ENCODE peak calls at places on chromosome 11, in seven cellular contexts. One of them, this sample, is unnamed. For H3K4me1 and H3K9me3, the result is how much of the 10 kb centered on the place peaks cover.

GRCh38 chr11:93529707-93530467 is 13.3 kb downstream of the SMCO4 start:
- DNase-seq in A549: no peak
- DNase-seq in pancreas: no peak
- DNase-seq in cardiac muscle cell: no peak
- DNase-seq in endodermal cell: no peak
- DNase-seq in lower lobe of right lung: peak
- DNase-seq in GM23248: peak
- DNase-seq in this sample: no peak

GRCh38 chr11:77173494-77173893 is 45.4 kb downstream of the MYO7A start:
- DNase-seq in A549: no peak
- DNase-seq in pancreas: no peak
- DNase-seq in cardiac muscle cell: no peak
- DNase-seq in endodermal cell: no peak
- DNase-seq in lower lobe of right lung: peak
- DNase-seq in GM23248: no peak
- DNase-seq in this sample: no peak

GRCh38 chr11:78605296-78605695 is 30.6 kb upstream of the NARS2 start:
- DNase-seq in A549: no peak
- DNase-seq in pancreas: no peak
- DNase-seq in cardiac muscle cell: no peak
- DNase-seq in endodermal cell: no peak
- DNase-seq in lower lobe of right lung: no peak
- DNase-seq in GM23248: no peak
- DNase-seq in this sample: no peak

GRCh38 chr11:110376711-110377324 is 52.9 kb upstream of the FDX1 start:
- DNase-seq in A549: peak
- DNase-seq in pancreas: peak
- DNase-seq in cardiac muscle cell: peak
- DNase-seq in endodermal cell: peak
- DNase-seq in lower lobe of right lung: peak
- DNase-seq in GM23248: peak
- DNase-seq in this sample: peak

GRCh38 chr11:75271730-75272129 is 31.2 kb downstream of the TPBGL start:
- DNase-seq in A549: no peak
- DNase-seq in pancreas: no peak
- DNase-seq in cardiac muscle cell: no peak
- DNase-seq in endodermal cell: peak
- DNase-seq in lower lobe of right lung: no peak
- DNase-seq in GM23248: no peak
- DNase-seq in this sample: no peak

GRCh38 chr11:46391578-46392420 is at the start of gene CHRM4:
- DNase-seq in A549: peak
- DNase-seq in pancreas: peak
- DNase-seq in cardiac muscle cell: peak
- DNase-seq in endodermal cell: peak
- DNase-seq in lower lobe of right lung: no peak
- DNase-seq in GM23248: peak
- DNase-seq in this sample: no peak

GRCh38 chr11:35717520-35717919 is 54.9 kb downstream of the TRIM44 start:
- DNase-seq in A549: no peak
- DNase-seq in pancreas: no peak
- DNase-seq in cardiac muscle cell: no peak
- DNase-seq in endodermal cell: no peak
- DNase-seq in lower lobe of right lung: no peak
- DNase-seq in GM23248: no peak
- DNase-seq in this sample: no peak

GRCh38 chr11:72038491-72038890 is 39.8 kb downstream of the IL18BP start:
- DNase-seq in A549: no peak
- DNase-seq in pancreas: peak
- DNase-seq in cardiac muscle cell: no peak
- DNase-seq in endodermal cell: no peak
- DNase-seq in lower lobe of right lung: no peak
- DNase-seq in GM23248: peak
- DNase-seq in this sample: no peak

GRCh38 chr11:70456921-70457532 is 58.7 kb downstream of the CTTN start:
- DNase-seq in A549: no peak
- DNase-seq in pancreas: no peak
- DNase-seq in cardiac muscle cell: no peak
- DNase-seq in endodermal cell: peak
- DNase-seq in lower lobe of right lung: no peak
- DNase-seq in GM23248: peak
- DNase-seq in this sample: no peak

GRCh38 chr11:107713009-107713408 is 1.2 kb upstream of the SLN start:
- DNase-seq in A549: no peak
- DNase-seq in pancreas: no peak
- DNase-seq in cardiac muscle cell: no peak
- DNase-seq in endodermal cell: no peak
- DNase-seq in lower lobe of right lung: no peak
- DNase-seq in GM23248: no peak
- DNase-seq in this sample: no peak

GRCh38 chr11:61971177-61972111 is 4.0 kb upstream of the FTH1 start:
- DNase-seq in A549: peak
- DNase-seq in pancreas: peak
- DNase-seq in cardiac muscle cell: peak
- DNase-seq in endodermal cell: peak
- DNase-seq in lower lobe of right lung: peak
- DNase-seq in GM23248: peak
- DNase-seq in this sample: no peak

GRCh38 chr11:61973603-61974162 is 6.2 kb upstream of the FTH1 start:
- DNase-seq in A549: no peak
- DNase-seq in pancreas: no peak
- DNase-seq in cardiac muscle cell: no peak
- DNase-seq in endodermal cell: peak
- DNase-seq in lower lobe of right lung: no peak
- DNase-seq in GM23248: no peak
- DNase-seq in this sample: no peak

GRCh38 chr11:61974766-61975631 is 7.6 kb upstream of the FTH1 start:
- DNase-seq in A549: no peak
- DNase-seq in pancreas: peak
- DNase-seq in cardiac muscle cell: no peak
- DNase-seq in endodermal cell: peak
- DNase-seq in lower lobe of right lung: no peak
- DNase-seq in GM23248: no peak
- DNase-seq in this sample: no peak

GRCh38 chr11:61972112-61972795 is 4.8 kb upstream of the FTH1 start:
- DNase-seq in A549: no peak
- DNase-seq in pancreas: peak
- DNase-seq in cardiac muscle cell: no peak
- DNase-seq in endodermal cell: no peak
- DNase-seq in lower lobe of right lung: no peak
- DNase-seq in GM23248: no peak
- DNase-seq in this sample: no peak

GRCh38 chr11:61972796-61973602 is 5.6 kb upstream of the FTH1 start:
- DNase-seq in A549: no peak
- DNase-seq in pancreas: peak
- DNase-seq in cardiac muscle cell: no peak
- DNase-seq in endodermal cell: peak
- DNase-seq in lower lobe of right lung: no peak
- DNase-seq in GM23248: peak
- DNase-seq in this sample: no peak
- H3K27ac ChIP-seq in A549: peak
- H3K27ac ChIP-seq in pancreas: peak
- H3K27ac ChIP-seq in cardiac muscle cell: peak
- H3K27ac ChIP-seq in endodermal cell: peak
- H3K27ac ChIP-seq in lower lobe of right lung: peak
- H3K27ac ChIP-seq in GM23248: peak
- H3K27ac ChIP-seq in this sample: no peak

DNA sequence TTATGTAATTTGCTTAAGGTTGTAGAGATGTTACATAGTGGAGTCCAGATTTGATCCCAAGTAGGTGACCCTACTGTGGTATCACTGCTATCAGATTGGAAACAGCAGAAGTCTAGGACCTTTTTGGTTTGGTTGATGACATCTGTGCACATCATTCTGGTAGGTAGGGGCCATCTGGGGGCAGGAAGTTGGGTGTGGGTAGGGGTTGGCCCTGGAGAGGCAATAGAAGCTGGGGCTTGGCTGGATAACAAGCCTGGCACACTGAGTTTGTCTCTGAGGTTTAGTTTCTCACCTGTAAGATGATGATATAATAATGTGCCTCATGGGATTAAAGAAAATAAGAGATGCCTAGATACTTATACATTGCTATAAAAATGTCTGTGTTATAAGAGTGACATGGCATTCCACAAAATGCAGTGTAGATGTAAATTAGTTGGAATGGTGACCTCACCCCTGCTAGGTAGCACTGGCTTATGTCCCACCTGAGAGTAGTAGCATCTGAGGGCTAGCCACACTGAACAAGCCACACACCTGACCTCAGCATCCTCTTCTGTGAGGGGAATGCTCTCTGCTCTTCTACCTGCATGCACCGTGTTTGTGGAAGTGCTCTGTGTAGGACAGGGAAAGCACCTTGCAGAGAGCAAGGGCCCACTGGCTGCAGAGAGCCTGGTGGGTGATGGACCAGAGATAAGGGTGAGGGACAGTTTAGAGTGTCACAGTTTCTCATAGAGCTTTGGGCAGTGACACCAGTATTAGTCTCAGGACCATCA is 36.9 kb downstream of the PTPRJ start:
- DNase-seq in A549: no peak
- DNase-seq in pancreas: no peak
- DNase-seq in cardiac muscle cell: no peak
- DNase-seq in endodermal cell: no peak
- DNase-seq in lower lobe of right lung: no peak
- DNase-seq in GM23248: no peak
- DNase-seq in this sample: peak
- H3K4me1 ChIP-seq in A549: half or more
- H3K4me1 ChIP-seq in pancreas: under half
- H3K4me1 ChIP-seq in cardiac muscle cell: under half
- H3K4me1 ChIP-seq in endodermal cell: under half
- H3K4me1 ChIP-seq in lower lobe of right lung: half or more
- H3K4me1 ChIP-seq in GM23248: under half
- H3K4me1 ChIP-seq in this sample: half or more

GRCh38 chr11:9017773-9018172 is 14.0 kb upstream of the NRIP3 start:
- DNase-seq in A549: no peak
- DNase-seq in pancreas: peak
- DNase-seq in cardiac muscle cell: no peak
- DNase-seq in endodermal cell: no peak
- DNase-seq in lower lobe of right lung: peak
- DNase-seq in GM23248: peak
- DNase-seq in this sample: no peak
- H3K9me3 ChIP-seq in A549: under half
- H3K9me3 ChIP-seq in pancreas: under half
- H3K9me3 ChIP-seq in cardiac muscle cell: under half
- H3K9me3 ChIP-seq in endodermal cell: under half
- H3K9me3 ChIP-seq in lower lobe of right lung: under half
- H3K9me3 ChIP-seq in GM23248: under half
- H3K9me3 ChIP-seq in this sample: under half

DNA sequence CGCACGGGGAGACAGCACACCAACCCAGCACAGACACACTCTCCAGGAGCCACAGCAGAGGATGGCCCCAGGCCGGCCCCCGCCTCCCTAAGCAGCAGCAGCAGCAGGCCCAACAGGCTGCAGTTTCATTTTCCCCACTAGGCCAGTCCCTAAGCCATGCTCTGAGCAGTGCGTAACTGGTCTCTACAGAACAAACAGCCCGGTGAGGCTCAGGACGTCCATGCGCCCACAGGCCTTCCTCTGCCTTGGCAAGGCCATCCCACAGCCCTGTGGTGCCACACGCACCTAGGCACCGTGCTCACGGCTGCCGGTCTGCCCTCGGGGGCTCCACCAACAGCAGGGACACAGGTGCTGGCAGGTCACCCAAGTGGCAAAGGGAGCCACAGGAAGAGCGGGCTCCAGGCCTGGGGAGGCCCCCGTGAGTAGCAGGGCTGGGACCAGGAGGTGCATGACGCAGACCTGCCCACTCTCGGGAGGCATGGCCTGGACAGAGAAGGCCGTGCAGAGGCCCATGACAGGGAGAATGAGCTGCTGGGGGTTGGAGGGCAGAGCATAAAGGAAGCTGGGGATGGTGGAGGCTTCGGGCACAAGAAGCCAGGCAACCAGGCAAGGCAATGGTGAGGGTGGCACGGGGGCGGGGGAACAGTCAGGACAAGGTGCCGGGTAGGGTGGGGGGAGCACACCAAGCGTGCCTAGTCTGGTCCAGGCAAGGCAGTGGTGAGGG is 1.4 kb upstream of the MOB2 start:
- DNase-seq in A549: no peak
- DNase-seq in pancreas: no peak
- DNase-seq in cardiac muscle cell: no peak
- DNase-seq in endodermal cell: no peak
- DNase-seq in lower lobe of right lung: peak
- DNase-seq in GM23248: no peak
- DNase-seq in this sample: no peak
- H3K27ac ChIP-seq in A549: no peak
- H3K27ac ChIP-seq in pancreas: no peak
- H3K27ac ChIP-seq in cardiac muscle cell: peak
- H3K27ac ChIP-seq in endodermal cell: no peak
- H3K27ac ChIP-seq in lower lobe of right lung: no peak
- H3K27ac ChIP-seq in GM23248: no peak
- H3K27ac ChIP-seq in this sample: no peak

DNA sequence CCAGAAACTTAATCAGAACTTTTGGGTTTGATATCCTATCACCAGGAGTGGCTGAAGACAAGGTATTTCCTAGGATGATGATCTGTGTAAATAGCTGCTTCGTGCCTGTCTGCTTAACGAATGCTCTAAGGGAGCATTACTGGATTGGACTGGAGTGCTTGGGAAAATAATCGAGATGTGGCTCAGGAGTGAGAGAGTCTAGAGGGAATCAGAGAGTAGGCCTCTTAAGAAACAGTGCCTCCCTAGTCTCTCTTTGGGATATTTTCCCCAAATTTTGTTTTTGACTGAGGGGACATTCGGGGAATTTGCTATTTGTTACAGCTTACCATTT is 2.5 kb downstream of the MAML2 start:
- DNase-seq in A549: no peak
- DNase-seq in pancreas: no peak
- DNase-seq in cardiac muscle cell: no peak
- DNase-seq in endodermal cell: no peak
- DNase-seq in lower lobe of right lung: no peak
- DNase-seq in GM23248: peak
- DNase-seq in this sample: no peak
- H3K4me1 ChIP-seq in A549: under half
- H3K4me1 ChIP-seq in pancreas: under half
- H3K4me1 ChIP-seq in cardiac muscle cell: under half
- H3K4me1 ChIP-seq in endodermal cell: under half
- H3K4me1 ChIP-seq in lower lobe of right lung: half or more
- H3K4me1 ChIP-seq in GM23248: under half
- H3K4me1 ChIP-seq in this sample: half or more

GRCh38 chr11:83998921-83999320 is 712.8 kb upstream of the CCDC90B start:
- DNase-seq in A549: no peak
- DNase-seq in pancreas: no peak
- DNase-seq in cardiac muscle cell: no peak
- DNase-seq in endodermal cell: no peak
- DNase-seq in lower lobe of right lung: no peak
- DNase-seq in GM23248: no peak
- DNase-seq in this sample: no peak
- H3K9me3 ChIP-seq in A549: under half
- H3K9me3 ChIP-seq in pancreas: under half
- H3K9me3 ChIP-seq in cardiac muscle cell: under half
- H3K9me3 ChIP-seq in endodermal cell: under half
- H3K9me3 ChIP-seq in lower lobe of right lung: under half
- H3K9me3 ChIP-seq in GM23248: under half
- H3K9me3 ChIP-seq in this sample: under half